ENCODE peak calls at places on chromosomes 1 and 21, in five cellular contexts. F, W, J, B and A are unnamed samples.

GRCh38 chr1:55234016-55234415 is 18.9 kb upstream of the USP24 start:
- DNase-seq in F (no peak), W (no peak), J (no peak), B (no peak), A (no peak)

GRCh38 chr1:109906160-109906838 is 4.3 kb upstream of the CSF1 start:
- DNase-seq in F (no peak), W (no peak), J (peak), B (no peak), A (no peak)

GRCh38 chr1:59298178-59298583 is 1.3 kb downstream of the FGGY start:
- DNase-seq in F (no peak), W (peak), J (no peak), B (peak), A (no peak)

GRCh38 chr1:213783273-213783672 is 204.5 kb upstream of the PROX1 start:
- DNase-seq in F (no peak), W (no peak), J (no peak), B (no peak), A (no peak)

GRCh38 chr21:24590261-24590660 is 1017.0 kb downstream of the MRPL39 start:
- DNase-seq in F (no peak), W (no peak), J (no peak), B (no peak), A (no peak)

GRCh38 chr1:93467606-93468005 is 19.7 kb downstream of the FNBP1L start:
- DNase-seq in F (no peak), W (no peak), J (no peak), B (no peak), A (no peak)

GRCh38 chr1:117658676-117659075 is 52.8 kb downstream of the TENT5C start:
- DNase-seq in F (no peak), W (no peak), J (no peak), B (no peak), A (no peak)

GRCh38 chr1:206029484-206029883 is 5.8 kb upstream of the CTSE start:
- DNase-seq in F (no peak), W (peak), J (no peak), B (no peak), A (no peak)

GRCh38 chr21:41929248-41929647 is 24.6 kb downstream of the C2CD2 start:
- DNase-seq in F (no peak), W (peak), J (no peak), B (no peak), A (peak)

GRCh38 chr1:66282343-66282852 is 251.6 kb upstream of the SGIP1 start:
- DNase-seq in F (no peak), W (no peak), J (peak), B (peak), A (no peak)

GRCh38 chr1:29490204-29490934 is 254.0 kb downstream of the PTPRU start:
- DNase-seq in F (no peak), W (peak), J (no peak), B (no peak), A (peak)

GRCh38 chr1:12454406-12455391 is 163.3 kb downstream of the DHRS3 start:
- DNase-seq in F (no peak), W (peak), J (no peak), B (no peak), A (no peak)

GRCh38 chr1:175126347-175126746 is 58.7 kb downstream of the TNN start:
- DNase-seq in F (no peak), W (no peak), J (no peak), B (no peak), A (no peak)

GRCh38 chr1:36157115-36157903 is 1.3 kb downstream of the MAP7D1 start:
- DNase-seq in F (no peak), W (no peak), J (no peak), B (no peak), A (no peak)

GRCh38 chr1:232950919-232951579 is 638 bp downstream of the NTPCR start:
- DNase-seq in F (peak), W (no peak), J (peak), B (no peak), A (no peak)

GRCh38 chr1:76074321-76075187 is at the start of gene ST6GALNAC3:
- DNase-seq in F (peak), W (peak), J (peak), B (peak), A (peak)

GRCh38 chr1:248863011-248863881 is 4.4 kb upstream of the ZNF692 start:
- DNase-seq in F (peak), W (peak), J (peak), B (peak), A (no peak)

GRCh38 chr1:248858891-248859889 is at the start of gene ZNF692:
- DNase-seq in F (peak), W (peak), J (peak), B (peak), A (no peak)

GRCh38 chr1:248860007-248860406 is 1.1 kb upstream of the ZNF692 start:
- DNase-seq in F (no peak), W (no peak), J (no peak), B (no peak), A (no peak)

GRCh38 chr1:248861621-248862020 is 2.7 kb upstream of the ZNF692 start:
- DNase-seq in F (no peak), W (no peak), J (no peak), B (no peak), A (no peak)

GRCh38 chr1:248862695-248863010 is 3.8 kb upstream of the ZNF692 start:
- DNase-seq in F (no peak), W (peak), J (no peak), B (no peak), A (no peak)
- TF ChIP-seq CTCF in F (no peak), W (no peak), J (no peak), B (no peak), A (no peak)

DNA sequence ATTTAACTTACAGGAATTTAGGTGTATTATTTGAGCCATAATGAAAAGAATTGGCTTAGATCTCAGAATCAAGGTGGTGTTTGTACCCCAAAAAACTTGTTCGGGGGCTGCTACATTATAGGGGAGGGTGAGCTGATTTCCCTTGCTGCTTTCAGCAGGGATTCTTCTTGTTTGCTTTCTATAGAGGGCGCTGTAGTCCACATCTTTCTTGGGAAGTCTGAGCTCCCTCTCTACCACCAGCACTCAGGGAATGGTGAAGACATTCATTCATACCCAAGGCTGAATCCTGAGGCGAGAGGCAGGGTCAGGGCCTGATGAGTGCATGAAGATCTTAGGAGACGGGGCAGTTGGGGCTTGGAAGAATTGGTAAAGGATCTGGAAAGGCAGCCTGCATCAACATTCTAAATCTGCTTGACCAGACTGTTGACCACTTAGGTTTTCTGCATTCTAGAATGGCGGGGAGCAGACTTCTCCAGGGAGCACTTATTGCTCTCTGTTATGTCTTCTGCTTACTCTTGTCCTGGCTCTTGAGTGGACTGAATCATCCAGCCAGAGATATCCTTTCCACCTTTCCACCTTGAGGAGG is 18.9 kb downstream of the SPATA46 start:
- DNase-seq in F (peak), W (no peak), J (peak), B (no peak), A (no peak)
- TF ChIP-seq CTCF in F (peak), W (no peak), J (peak), B (no peak), A (peak)

DNA sequence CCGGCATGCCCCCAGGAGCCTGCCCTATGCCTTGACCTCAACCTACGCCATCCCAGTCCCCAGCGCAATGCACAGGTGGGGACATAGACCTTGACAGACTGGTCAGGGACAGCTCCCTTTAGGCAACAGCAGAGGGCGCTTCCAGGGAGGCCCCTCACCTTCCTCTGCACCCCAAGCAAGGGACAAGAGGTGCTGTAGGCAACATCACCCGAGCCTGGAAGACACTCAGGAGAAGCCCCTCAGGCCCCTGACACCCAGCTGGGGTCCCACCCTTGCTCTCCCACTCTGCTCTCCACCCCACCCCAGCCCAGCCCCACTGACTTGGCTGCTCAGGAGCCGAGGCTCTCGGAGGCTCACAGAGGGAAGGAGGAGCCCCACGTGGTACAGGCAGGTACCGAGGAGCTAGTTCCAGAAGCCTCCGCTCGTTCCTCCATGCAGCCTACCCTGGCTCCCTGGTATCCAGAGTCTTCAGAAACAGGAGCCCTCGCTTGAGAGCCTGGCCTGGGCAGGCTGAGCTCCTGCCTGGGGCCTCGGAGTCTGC is 2.4 kb upstream of the WNT3A start:
- DNase-seq in F (no peak), W (peak), J (peak), B (no peak), A (no peak)
- TF ChIP-seq CTCF in F (peak), W (no peak), J (peak), B (no peak), A (peak)

DNA sequence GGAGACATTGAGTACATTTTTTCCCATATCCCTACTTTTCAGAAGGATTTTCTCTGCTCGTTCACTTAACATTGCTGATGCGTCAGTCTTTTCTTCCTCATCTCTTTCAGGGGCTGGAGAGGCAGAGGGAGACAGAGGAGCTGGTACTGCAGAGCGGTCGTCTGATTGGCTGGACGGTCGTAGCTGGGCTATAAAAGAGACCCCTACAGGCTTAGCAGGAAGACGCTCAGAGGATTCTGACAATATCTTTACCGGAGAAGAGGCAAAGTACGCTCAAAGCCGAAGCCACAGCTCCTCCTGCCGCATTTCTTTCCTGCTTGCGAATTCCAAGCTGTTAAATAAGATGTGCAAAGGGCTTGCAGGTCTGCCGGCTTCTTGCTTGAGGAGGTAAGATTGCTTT is at the start of gene RGS4:
- DNase-seq in F (peak), W (peak), J (no peak), B (peak), A (no peak)
- TF ChIP-seq CTCF in F (peak), W (peak), J (no peak), B (no peak), A (peak)